ENCODE peak calls at places on chromosomes 12 and 14, in six cellular contexts. B, A, C, E, V and F are unnamed samples.

GRCh38 chr12:110846615-110847566 is at the start of gene CCDC63:
- DNase-seq in C (no peak), B (peak; percentile 70), V (peak; percentile 36), E (peak; percentile 86), A (peak; percentile 44), F (peak; percentile 40)

GRCh38 chr12:53145383-53145782 is 35.1 kb upstream of the ZNF740 start:
- DNase-seq in E (no peak), V (no peak), A (no peak), B (no peak), C (no peak), F (no peak)

GRCh38 chr14:26527095-26527494 is 70.7 kb downstream of the NOVA1 start:
- DNase-seq in V (no peak), E (no peak), C (no peak), B (no peak), A (no peak), F (no peak)

GRCh38 chr12:114339626-114340025 is 66.3 kb downstream of the TBX5 start:
- DNase-seq in A (no peak), E (no peak), C (no peak), B (no peak), V (no peak), F (no peak)

GRCh38 chr14:95876769-95877490 is at the start of gene TUNAR:
- DNase-seq in C (no peak), V (peak; percentile 3), A (no peak), B (peak; percentile 37), E (peak; percentile 77), F (no peak)

GRCh38 chr14:74501135-74501614 is 7.6 kb downstream of the ISCA2 start:
- DNase-seq in E (peak; percentile 96), C (no peak), V (no peak), A (no peak), B (no peak), F (no peak)

GRCh38 chr12:29612912-29613311 is 115.4 kb upstream of the OVCH1 start:
- DNase-seq in E (no peak), A (no peak), C (no peak), B (no peak), V (no peak), F (no peak)

GRCh38 chr14:36845346-36846042 is 183.8 kb downstream of the PAX9 start:
- DNase-seq in V (no peak), A (no peak), C (no peak), E (no peak), B (no peak), F (no peak)

GRCh38 chr12:88946377-88946997 is 366.2 kb upstream of the KITLG start:
- DNase-seq in C (no peak), V (no peak), B (no peak), E (no peak), A (peak; percentile 11), F (no peak)

GRCh38 chr12:90274407-90274806 is 565.8 kb upstream of the ATP2B1 start:
- DNase-seq in A (no peak), B (no peak), V (no peak), E (no peak), C (no peak), F (no peak)

GRCh38 chr14:103894034-103894722 is 34.1 kb upstream of the TDRD9 start:
- DNase-seq in V (no peak), E (no peak), A (no peak), C (no peak), B (no peak), F (no peak)

GRCh38 chr12:68557011-68557715 is 53.5 kb upstream of the RAP1B start:
- DNase-seq in A (no peak), V (no peak), B (no peak), E (no peak), C (no peak), F (no peak)

GRCh38 chr12:120359159-120359527 is 9.8 kb downstream of the MSI1 start:
- DNase-seq in E (no peak), C (no peak), A (no peak), V (no peak), B (no peak), F (no peak)

GRCh38 chr12:49618576-49618975 is 4.8 kb upstream of the PRPF40B start:
- DNase-seq in A (no peak), B (no peak), V (no peak), C (no peak), E (no peak), F (no peak)

GRCh38 chr12:82279597-82279996 is 78.6 kb downstream of the CCDC59 start:
- DNase-seq in B (no peak), V (peak; percentile 18), A (no peak), E (peak; percentile 59), C (no peak), F (no peak)

GRCh38 chr12:94165152-94165551 is 16.8 kb downstream of the PLXNC1 start:
- DNase-seq in V (no peak), A (no peak), B (no peak), C (no peak), E (no peak), F (no peak)